ENCODE peak calls at places on chromosomes 1 and 21, in four cellular contexts. One of them, this sample, is unnamed.

GRCh38 chr1:57079454-57080157 is 113.8 kb upstream of the C8B start:
- DNase-seq in heart left ventricle: no peak
- DNase-seq in body of pancreas: no peak
- DNase-seq in left ventricle myocardium inferior: no peak
- DNase-seq in this sample: no peak

GRCh38 chr1:167617100-167617949 is 12.7 kb upstream of the RCSD1 start:
- DNase-seq in left ventricle myocardium inferior: peak; percentile 37
- DNase-seq in heart left ventricle: peak; percentile 68
- DNase-seq in body of pancreas: peak; percentile 10
- DNase-seq in this sample: no peak

GRCh38 chr1:112762541-112763141 is 47.5 kb upstream of the PPM1J start:
- DNase-seq in body of pancreas: peak; percentile 39
- DNase-seq in heart left ventricle: no peak
- DNase-seq in left ventricle myocardium inferior: no peak
- DNase-seq in this sample: no peak

GRCh38 chr1:32981003-32981909 is 16.6 kb upstream of the RNF19B start:
- DNase-seq in body of pancreas: peak; percentile 58
- DNase-seq in heart left ventricle: peak; percentile 66
- DNase-seq in left ventricle myocardium inferior: no peak
- DNase-seq in this sample: no peak

GRCh38 chr1:30756545-30757195 is 904 bp downstream of the LAPTM5 start:
- DNase-seq in heart left ventricle: peak; percentile 78
- DNase-seq in left ventricle myocardium inferior: peak; percentile 47
- DNase-seq in body of pancreas: peak; percentile 32
- DNase-seq in this sample: no peak

GRCh38 chr1:178684542-178685000 is 40.5 kb upstream of the RALGPS2 start:
- DNase-seq in heart left ventricle: no peak
- DNase-seq in body of pancreas: no peak
- DNase-seq in left ventricle myocardium inferior: no peak
- DNase-seq in this sample: no peak

GRCh38 chr1:85464497-85465098 is 361 bp downstream of the DDAH1 start:
- DNase-seq in body of pancreas: peak; percentile 80
- DNase-seq in heart left ventricle: peak; percentile 77
- DNase-seq in left ventricle myocardium inferior: peak; percentile 60
- DNase-seq in this sample: peak; percentile 66

GRCh38 chr1:44817307-44817706 is 9.0 kb downstream of the BTBD19 start:
- DNase-seq in left ventricle myocardium inferior: no peak
- DNase-seq in body of pancreas: no peak
- DNase-seq in heart left ventricle: no peak
- DNase-seq in this sample: no peak

GRCh38 chr1:210467440-210468040 is 138.8 kb downstream of the HHAT start:
- DNase-seq in body of pancreas: no peak
- DNase-seq in heart left ventricle: no peak
- DNase-seq in left ventricle myocardium inferior: no peak
- DNase-seq in this sample: no peak

GRCh38 chr1:204288061-204288588 is 71.6 kb downstream of the PLEKHA6 start:
- DNase-seq in left ventricle myocardium inferior: peak; percentile 75
- DNase-seq in body of pancreas: peak; percentile 90
- DNase-seq in heart left ventricle: peak; percentile 83
- DNase-seq in this sample: peak; percentile 74

GRCh38 chr1:44294588-44295007 is 60.5 kb downstream of the ERI3 start:
- DNase-seq in body of pancreas: peak; percentile 34
- DNase-seq in left ventricle myocardium inferior: no peak
- DNase-seq in heart left ventricle: peak; percentile 44
- DNase-seq in this sample: peak; percentile 50

GRCh38 chr1:21261551-21262281 is 28.5 kb downstream of the ECE1 start:
- DNase-seq in body of pancreas: peak; percentile 66
- DNase-seq in left ventricle myocardium inferior: peak; percentile 79
- DNase-seq in heart left ventricle: peak; percentile 95
- DNase-seq in this sample: no peak

GRCh38 chr1:164735315-164736052 is 176.5 kb downstream of the PBX1 start:
- DNase-seq in heart left ventricle: no peak
- DNase-seq in body of pancreas: no peak
- DNase-seq in left ventricle myocardium inferior: no peak
- DNase-seq in this sample: peak; percentile 44

GRCh38 chr1:63615809-63616420 is 22.7 kb downstream of the PGM1 start:
- DNase-seq in left ventricle myocardium inferior: no peak
- DNase-seq in heart left ventricle: peak; percentile 34
- DNase-seq in body of pancreas: peak; percentile 76
- DNase-seq in this sample: peak; percentile 74

GRCh38 chr21:43362928-43363314 is 64.0 kb downstream of the SIK1 start:
- DNase-seq in heart left ventricle: no peak
- DNase-seq in left ventricle myocardium inferior: no peak
- DNase-seq in body of pancreas: no peak
- DNase-seq in this sample: no peak

GRCh38 chr1:17663646-17664045 is 91.5 kb upstream of the ACTL8 start:
- DNase-seq in body of pancreas: no peak
- DNase-seq in heart left ventricle: no peak
- DNase-seq in left ventricle myocardium inferior: no peak
- DNase-seq in this sample: no peak

GRCh38 chr1:69376408-69376807 is 191.3 kb upstream of the LRRC7 start:
- DNase-seq in body of pancreas: no peak
- DNase-seq in heart left ventricle: no peak
- DNase-seq in left ventricle myocardium inferior: no peak
- DNase-seq in this sample: no peak

GRCh38 chr1:200909071-200909470 is 14.4 kb downstream of the INAVA start:
- DNase-seq in heart left ventricle: no peak
- DNase-seq in left ventricle myocardium inferior: no peak
- DNase-seq in body of pancreas: no peak
- DNase-seq in this sample: no peak

GRCh38 chr1:100396651-100397050 is 44.3 kb downstream of the CDC14A start:
- DNase-seq in body of pancreas: no peak
- DNase-seq in left ventricle myocardium inferior: no peak
- DNase-seq in heart left ventricle: no peak
- DNase-seq in this sample: no peak

GRCh38 chr1:153390938-153391710 is at the start of gene S100A8:
- DNase-seq in heart left ventricle: peak; percentile 85
- DNase-seq in left ventricle myocardium inferior: peak; percentile 81
- DNase-seq in body of pancreas: peak; percentile 19
- DNase-seq in this sample: no peak

GRCh38 chr1:182299728-182300581 is 91.6 kb downstream of the GLUL start:
- DNase-seq in heart left ventricle: peak; percentile 41
- DNase-seq in body of pancreas: peak; percentile 61
- DNase-seq in left ventricle myocardium inferior: peak; percentile 67
- DNase-seq in this sample: peak; percentile 69

GRCh38 chr1:244067893-244068292 is 16.8 kb downstream of the ZBTB18 start:
- DNase-seq in heart left ventricle: no peak
- DNase-seq in left ventricle myocardium inferior: no peak
- DNase-seq in body of pancreas: peak; percentile 41
- DNase-seq in this sample: no peak

GRCh38 chr1:951364-951763 is 7.7 kb downstream of the NOC2L start:
- DNase-seq in left ventricle myocardium inferior: no peak
- DNase-seq in heart left ventricle: no peak
- DNase-seq in body of pancreas: no peak
- DNase-seq in this sample: no peak

GRCh38 chr1:220455559-220455958 is 72.4 kb upstream of the MARK1 start:
- DNase-seq in body of pancreas: no peak
- DNase-seq in heart left ventricle: no peak
- DNase-seq in left ventricle myocardium inferior: no peak
- DNase-seq in this sample: no peak

GRCh38 chr1:177811461-177811860 is 158.4 kb downstream of the SEC16B start:
- DNase-seq in left ventricle myocardium inferior: no peak
- DNase-seq in body of pancreas: no peak
- DNase-seq in heart left ventricle: no peak
- DNase-seq in this sample: no peak

GRCh38 chr21:26719750-26720149 is 125.5 kb downstream of the ADAMTS1 start:
- DNase-seq in heart left ventricle: no peak
- DNase-seq in body of pancreas: no peak
- DNase-seq in left ventricle myocardium inferior: no peak
- DNase-seq in this sample: no peak

GRCh38 chr1:167881786-167882185 is 32.1 kb downstream of the ADCY10 start:
- DNase-seq in body of pancreas: no peak
- DNase-seq in heart left ventricle: no peak
- DNase-seq in left ventricle myocardium inferior: no peak
- DNase-seq in this sample: no peak

DNA sequence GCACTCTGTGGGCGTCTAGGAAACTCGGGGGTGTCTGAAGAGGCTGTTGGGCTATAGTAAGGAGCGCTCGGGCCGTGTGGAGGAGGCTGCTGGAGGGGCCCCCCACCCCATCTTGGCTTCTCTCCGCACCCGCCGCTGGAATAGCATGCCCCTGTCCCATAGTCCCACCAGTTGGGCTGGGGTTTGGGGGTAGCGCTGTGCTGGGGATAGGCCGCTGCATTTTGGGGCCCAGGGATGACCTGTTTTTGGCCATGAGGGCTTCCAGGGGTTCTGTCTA is 511 bp downstream of the EFNA3 start:
- DNase-seq in left ventricle myocardium inferior: no peak
- DNase-seq in body of pancreas: no peak
- DNase-seq in heart left ventricle: no peak
- DNase-seq in this sample: no peak
- H3K4me1 ChIP-seq in left ventricle myocardium inferior: peaks cover 56% of the 10 kb centered on the region
- H3K4me1 ChIP-seq in body of pancreas: peaks cover 48% of the 10 kb centered on the region
- H3K4me1 ChIP-seq in heart left ventricle: peaks cover 44% of the 10 kb centered on the region
- H3K4me1 ChIP-seq in this sample: peaks cover 35% of the 10 kb centered on the region

GRCh38 chr1:67677408-67677807 is 7.6 kb upstream of the GADD45A start:
- DNase-seq in left ventricle myocardium inferior: no peak
- DNase-seq in heart left ventricle: no peak
- DNase-seq in body of pancreas: no peak
- DNase-seq in this sample: no peak
- H3K36me3 ChIP-seq in left ventricle myocardium inferior: no peaks in the 10 kb centered on the region
- H3K36me3 ChIP-seq in heart left ventricle: no peaks in the 10 kb centered on the region
- H3K36me3 ChIP-seq in body of pancreas: no peaks in the 10 kb centered on the region
- H3K36me3 ChIP-seq in this sample: no peaks in the 10 kb centered on the region

DNA sequence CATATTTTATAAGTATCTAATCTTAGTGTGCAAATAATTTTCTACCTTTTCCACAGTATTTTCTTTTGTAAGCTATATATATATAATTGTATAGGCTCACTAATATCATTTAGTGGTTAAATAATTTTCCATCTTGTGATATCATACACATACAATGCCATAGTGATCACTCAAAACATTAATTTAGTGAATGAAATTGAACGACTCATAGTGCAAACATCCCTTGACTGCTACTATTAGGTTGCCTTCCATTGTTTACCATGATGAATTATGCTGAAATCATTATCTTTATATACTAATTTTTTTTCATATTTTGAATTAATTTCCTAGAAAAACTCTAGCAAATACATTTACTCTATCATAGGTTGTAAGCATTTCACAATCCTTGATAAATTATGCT is 127.1 kb downstream of the PCNX2 start:
- DNase-seq in body of pancreas: no peak
- DNase-seq in heart left ventricle: no peak
- DNase-seq in left ventricle myocardium inferior: no peak
- DNase-seq in this sample: no peak
- H3K4me3 ChIP-seq in body of pancreas: no peak overlapping the region
- H3K4me3 ChIP-seq in heart left ventricle: no peak overlapping the region
- H3K4me3 ChIP-seq in left ventricle myocardium inferior: no peak overlapping the region
- H3K4me3 ChIP-seq in this sample: no peak overlapping the region

GRCh38 chr1:234532511-234532922 is 53.5 kb upstream of the TARBP1 start:
- DNase-seq in left ventricle myocardium inferior: no peak
- DNase-seq in heart left ventricle: peak; percentile 65
- DNase-seq in body of pancreas: peak; percentile 90
- DNase-seq in this sample: no peak
- H3K4me1 ChIP-seq in left ventricle myocardium inferior: peaks cover 100% of the 10 kb centered on the region
- H3K4me1 ChIP-seq in heart left ventricle: peaks cover 100% of the 10 kb centered on the region
- H3K4me1 ChIP-seq in body of pancreas: peaks cover 95% of the 10 kb centered on the region
- H3K4me1 ChIP-seq in this sample: peaks cover 27% of the 10 kb centered on the region

GRCh38 chr1:5617179-5618015 is 374.8 kb downstream of the NPHP4 start:
- DNase-seq in heart left ventricle: no peak
- DNase-seq in body of pancreas: no peak
- DNase-seq in left ventricle myocardium inferior: no peak
- DNase-seq in this sample: no peak
- H3K36me3 ChIP-seq in heart left ventricle: no peaks in the 10 kb centered on the region
- H3K36me3 ChIP-seq in body of pancreas: no peaks in the 10 kb centered on the region
- H3K36me3 ChIP-seq in left ventricle myocardium inferior: no peaks in the 10 kb centered on the region
- H3K36me3 ChIP-seq in this sample: no peaks in the 10 kb centered on the region